ENCODE peak calls at places on chromosomes 4 and X, in six cellular contexts. L, C, T, Y, D and P are unnamed samples.
A peak's percentile ranks its signal among the peaks of the same experiment; 100 is the strongest.

GRCh38 chrX:147911192-147912022 is at the start of gene FMR1:
- DNase-seq in L (peak; percentile 58), C (peak; percentile 91), T (peak; percentile 93), Y (peak; percentile 93), D (peak; percentile 92), P (peak; percentile 86)

GRCh38 chr4:168264903-168265302 is 53.6 kb downstream of the DDX60 start:
- DNase-seq in L (no peak), C (no peak), T (no peak), Y (no peak), D (no peak), P (no peak)

GRCh38 chrX:100477468-100477867 is 67.4 kb upstream of the PCDH19 start:
- DNase-seq in L (no peak), C (no peak), T (no peak), Y (no peak), D (no peak), P (no peak)

GRCh38 chr4:87086143-87086805 is 134.1 kb downstream of the KLHL8 start:
- DNase-seq in L (no peak), C (no peak), T (no peak), Y (no peak), D (no peak), P (no peak)

GRCh38 chrX:107829880-107830279 is 4.2 kb downstream of the MID2 start:
- DNase-seq in L (no peak), C (no peak), T (no peak), Y (no peak), D (no peak), P (no peak)

GRCh38 chrX:48574270-48575266 is at the start of gene RBM3:
- DNase-seq in L (no peak), C (peak; percentile 88), T (peak; percentile 89), Y (peak; percentile 88), D (peak; percentile 92), P (peak; percentile 88)

GRCh38 chr4:86279247-86279960 is 80.4 kb downstream of the MAPK10 start:
- DNase-seq in L (no peak), C (no peak), T (no peak), Y (no peak), D (no peak), P (no peak)

GRCh38 chr4:75030649-75031235 is 97.8 kb downstream of the PARM1 start:
- DNase-seq in L (no peak), C (no peak), T (no peak), Y (no peak), D (peak; percentile 59), P (no peak)

GRCh38 chr4:23614284-23614892 is 275.5 kb downstream of the PPARGC1A start:
- DNase-seq in L (no peak), C (peak; percentile 45), T (no peak), Y (no peak), D (no peak), P (no peak)

GRCh38 chr4:80336582-80336981 is 1.1 kb downstream of the CFAP299 start:
- DNase-seq in L (no peak), C (peak; percentile 42), T (no peak), Y (no peak), D (no peak), P (no peak)
- TF ChIP-seq CTCF in L (peak; percentile 74), C (no peak), T (no peak), Y (no peak), D (no peak), P (peak; percentile 3)

GRCh38 chr4:70269674-70270073 is 27.3 kb downstream of the CSN3 start:
- DNase-seq in L (no peak), C (peak; percentile 22), T (no peak), Y (no peak), D (no peak), P (no peak)
- TF ChIP-seq CTCF in L (no peak), C (peak; percentile 19), T (no peak), Y (no peak), D (no peak), P (no peak)

GRCh38 chr4:7433376-7434140 is 1.2 kb downstream of the PSAPL1 start:
- DNase-seq in L (no peak), C (no peak), T (no peak), Y (no peak), D (no peak), P (no peak)
- TF ChIP-seq CTCF in L (no peak), C (no peak), T (no peak), Y (no peak), D (no peak), P (no peak)

DNA sequence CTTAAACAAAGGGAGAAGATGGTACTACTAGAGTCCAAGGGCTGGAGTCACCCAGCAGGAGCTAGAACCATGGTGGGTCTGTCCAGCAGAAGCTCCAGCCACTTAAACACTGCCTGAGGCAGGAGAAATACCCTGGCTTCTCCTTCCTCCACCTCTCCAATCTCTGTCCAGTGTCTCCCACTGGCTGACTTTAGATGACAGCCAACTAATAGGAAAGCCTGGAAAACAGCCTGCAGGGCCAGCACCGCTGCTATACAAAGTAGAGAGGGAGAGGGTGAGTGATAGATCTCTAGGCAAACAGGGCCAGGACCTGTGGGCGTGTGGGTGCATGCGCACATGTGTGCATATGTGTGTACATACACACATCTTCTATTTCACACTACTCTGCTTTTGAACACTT is 56.5 kb upstream of the ATP8A1 start:
- DNase-seq in L (no peak), C (no peak), T (no peak), Y (no peak), D (no peak), P (no peak)
- TF ChIP-seq CTCF in L (no peak), C (no peak), T (no peak), Y (no peak), D (no peak), P (no peak)

DNA sequence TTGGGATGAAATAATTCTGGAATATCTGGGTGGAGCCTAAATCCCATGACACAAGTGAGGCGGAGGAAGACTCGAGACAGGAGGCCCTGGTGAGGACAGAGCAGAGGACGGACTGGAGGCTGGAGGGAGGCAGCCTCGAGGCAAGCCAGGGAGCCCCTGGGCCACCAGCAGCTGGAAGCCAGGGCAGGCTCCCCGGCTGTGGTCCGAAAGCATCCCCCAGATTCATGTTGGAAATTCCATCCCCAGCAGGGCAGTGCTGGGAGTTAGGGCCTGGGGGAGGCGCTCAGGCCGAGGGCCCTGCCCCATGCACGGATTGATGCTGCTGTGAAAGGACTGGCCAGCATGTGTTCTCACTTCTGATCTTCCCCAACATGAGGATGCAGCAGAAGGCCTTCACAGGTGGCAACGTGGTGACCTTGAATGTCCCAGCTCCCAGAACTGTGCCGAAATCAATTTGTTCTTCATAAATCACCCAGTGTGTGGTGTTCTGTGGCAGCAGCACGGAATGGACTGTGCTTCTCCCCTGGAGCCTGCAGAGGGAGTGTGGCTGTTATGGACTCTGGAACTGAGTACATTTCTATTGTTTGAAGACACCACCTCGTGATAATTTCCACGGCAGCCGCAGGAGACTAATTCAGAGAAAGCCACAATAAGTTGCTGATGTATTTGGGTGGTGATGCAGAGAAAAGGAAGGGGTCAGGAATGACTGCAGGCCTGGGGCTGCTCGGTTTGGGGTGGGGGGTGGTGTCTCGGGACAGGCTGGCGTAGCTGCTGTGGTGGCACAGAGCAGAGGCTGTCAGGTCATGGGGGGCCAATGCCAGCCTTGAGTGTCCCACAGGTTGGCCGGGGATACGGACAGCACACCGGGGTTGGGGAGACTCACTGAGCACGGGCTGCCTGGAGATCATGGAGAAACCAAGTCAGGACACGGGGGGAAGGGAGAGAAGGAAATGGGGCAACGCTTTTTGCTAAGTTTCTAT is 56.9 kb downstream of the PCGF3 start:
- DNase-seq in L (no peak), C (peak; percentile 24), T (no peak), Y (no peak), D (no peak), P (peak; percentile 47)
- TF ChIP-seq CTCF in L (no peak), C (no peak), T (no peak), Y (no peak), D (no peak), P (peak; percentile 21)

GRCh38 chrX:91066104-91066503 is 368.5 kb upstream of the PABPC5 start:
- DNase-seq in L (no peak), C (no peak), T (no peak), Y (no peak), D (no peak), P (no peak)
- TF ChIP-seq CTCF in L (no peak), C (no peak), T (no peak), Y (no peak), D (no peak), P (no peak)

GRCh38 chr4:21447320-21448055 is 501.1 kb downstream of the KCNIP4 start:
- DNase-seq in L (no peak), C (peak; percentile 81), T (no peak), Y (no peak), D (no peak), P (no peak)
- TF ChIP-seq CTCF in L (no peak), C (peak; percentile 26), T (no peak), Y (no peak), D (no peak), P (peak; percentile 19)

GRCh38 chr4:108681321-108681809 is 31.0 kb downstream of the OSTC start:
- DNase-seq in L (no peak), C (no peak), T (no peak), Y (no peak), D (no peak), P (peak; percentile 20)

GRCh38 chr4:108685036-108685686 is 34.8 kb downstream of the OSTC start:
- DNase-seq in L (no peak), C (peak; percentile 21), T (no peak), Y (no peak), D (no peak), P (no peak)

DNA sequence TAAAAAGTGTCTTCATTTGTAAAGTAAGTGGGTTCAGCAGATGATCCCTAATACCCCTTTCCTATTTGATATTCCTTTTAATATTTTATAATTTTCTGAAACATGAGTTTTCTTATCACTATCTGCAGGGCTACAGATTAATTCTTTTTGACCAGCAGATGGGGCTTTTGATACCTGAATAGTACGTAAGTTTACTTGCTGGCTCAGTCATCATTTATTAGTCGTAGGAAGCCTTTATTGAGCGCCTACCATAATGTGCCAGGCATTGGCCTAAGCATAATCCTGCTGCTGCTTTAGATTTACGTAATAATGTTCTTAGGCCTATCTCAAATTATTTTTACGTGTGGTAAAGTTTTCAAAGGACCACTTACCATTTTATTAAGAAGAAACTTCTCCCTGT is 33.1 kb downstream of the OSTC start:
- DNase-seq in L (no peak), C (peak; percentile 53), T (no peak), Y (no peak), D (no peak), P (no peak)
- TF ChIP-seq CTCF in L (no peak), C (peak; percentile 30), T (no peak), Y (no peak), D (no peak), P (no peak)

GRCh38 chrX:12771445-12772069 is 19.7 kb upstream of the PRPS2 start:
- DNase-seq in L (no peak), C (no peak), T (no peak), Y (peak; percentile 64), D (peak; percentile 10), P (peak; percentile 66)
- TF ChIP-seq CTCF in L (peak; percentile 87), C (peak; percentile 26), T (no peak), Y (no peak), D (peak; percentile 46), P (peak; percentile 69)